ENCODE peak calls at places on chromosomes 12 and 14, in seven cellular contexts. S is cardiac fibroblast; J is stimulated activated CD4-positive, alpha-beta T cell treated with anti-CD3 and anti-CD28 coated beads, Interleukin-15, amount 100 ng/mL, for 1 hour; W is ACHN; P is progenitor cell of endocrine pancreas; N is Kasumi-1; K is stimulated activated naive B cell treated with anti-CD40 and anti-IgM and Interleukin-4, amounts not matched to agents 10 μg/mL and 1 μg/mL and 100 μg/mL, for 72 hours. D is an unnamed sample.
A peak's percentile ranks its signal among the peaks of the same experiment; 100 is the strongest.

GRCh38 chr12:90301734-90302133 is 593.1 kb upstream of the ATP2B1 start:
- DNase-seq in K (no peak), W (no peak), N (no peak), P (no peak), S (no peak), J (no peak), D (no peak)

GRCh38 chr12:89098390-89099102 is 253.8 kb downstream of the DUSP6 start:
- DNase-seq in S (peak; percentile 26), K (no peak), W (no peak), N (peak; percentile 57), P (no peak), J (no peak), D (no peak)

GRCh38 chr12:121767525-121768016 is 25.9 kb downstream of the RHOF start:
- DNase-seq in J (no peak), K (no peak), N (no peak), S (peak; percentile 84), P (no peak), W (no peak), D (no peak)

GRCh38 chr12:42809226-42809625 is 219.7 kb upstream of the PRICKLE1 start:
- DNase-seq in K (no peak), N (no peak), J (no peak), W (no peak), P (no peak), S (peak; percentile 17), D (no peak)

GRCh38 chr12:94623161-94623920 is 27.0 kb downstream of the TMCC3 start:
- DNase-seq in J (no peak), N (no peak), K (no peak), P (no peak), S (no peak), W (no peak), D (no peak)

GRCh38 chr14:105084741-105085571 is 19.7 kb upstream of the GPR132 start:
- DNase-seq in K (no peak), S (no peak), W (no peak), N (no peak), J (no peak), P (no peak), D (no peak)

GRCh38 chr14:70442750-70443149 is 9.2 kb upstream of the ADAM21 start:
- DNase-seq in K (no peak), W (no peak), P (no peak), N (peak; percentile 6), J (no peak), S (peak; percentile 2), D (no peak)

GRCh38 chr12:65277994-65278575 is 398 bp upstream of the MSRB3 start:
- DNase-seq in S (peak; percentile 7), P (no peak), W (no peak), K (no peak), J (no peak), N (no peak), D (no peak)

GRCh38 chr12:11513288-11513687 is 117.9 kb upstream of the PRB2 start:
- DNase-seq in W (no peak), P (no peak), N (no peak), J (no peak), S (peak; percentile 7), K (no peak), D (no peak)

GRCh38 chr14:100615736-100616695 is 28.8 kb upstream of the BEGAIN start:
- DNase-seq in W (no peak), K (no peak), J (no peak), N (no peak), S (no peak), P (no peak), D (no peak)

GRCh38 chr14:20809917-20810316 is 7.3 kb upstream of the RNASE1 start:
- DNase-seq in J (no peak), N (peak; percentile 31), K (no peak), S (no peak), P (no peak), W (no peak), D (no peak)

GRCh38 chr12:77751939-77752338 is 78.8 kb upstream of the NAV3 start:
- DNase-seq in N (no peak), P (no peak), S (peak; percentile 66), J (no peak), K (no peak), W (no peak), D (no peak)

GRCh38 chr12:133106253-133106652 is 23.8 kb downstream of the ZNF891 start:
- DNase-seq in J (no peak), N (peak; percentile 8), S (peak; percentile 5), K (no peak), W (peak; percentile 37), P (no peak), D (no peak)

GRCh38 chr14:58315606-58316005 is 17.3 kb downstream of the ARID4A start:
- DNase-seq in S (no peak), N (no peak), P (no peak), J (no peak), K (no peak), W (no peak), D (no peak)